ENCODE peak calls at places on chromosomes 5 and 9, in four cellular contexts. B is IMR-90, E is K562, X is fibroblast of lung. L is an unnamed sample. For H3K36me3, the result is how much of the 10 kb centered on the place peaks cover.

GRCh38 chr5:111649516-111649915 is 107.5 kb downstream of the NREP start:
- DNase-seq in B (no peak), X (no peak), E (no peak), L (no peak)

GRCh38 chr5:180795771-180796313 is 6.8 kb downstream of the MGAT1 start:
- DNase-seq in B (no peak), X (no peak), E (no peak), L (no peak)

GRCh38 chr5:65262094-65262493 is 219.6 kb downstream of the ADAMTS6 start:
- DNase-seq in B (no peak), E (peak), X (no peak), L (no peak)

GRCh38 chr9:135971892-135972291 is 10.7 kb upstream of the UBAC1 start:
- DNase-seq in B (no peak), X (no peak), E (peak), L (peak)

GRCh38 chr5:138596105-138596987 is 21.1 kb upstream of the HSPA9 start:
- DNase-seq in B (no peak), X (no peak), E (no peak), L (no peak)

GRCh38 chr5:56050566-56051292 is 56.0 kb upstream of the IL6ST start:
- DNase-seq in X (no peak), B (no peak), E (no peak), L (no peak)

GRCh38 chr5:10352404-10353240 is 873 bp upstream of the MARCHF6 start:
- DNase-seq in X (peak), B (peak), E (peak), L (no peak)

GRCh38 chr9:97388721-97389238 is 23.1 kb upstream of the TDRD7 start:
- DNase-seq in B (no peak), E (no peak), X (no peak), L (peak)

GRCh38 chr5:169944115-169944514 is 36.2 kb downstream of the INSYN2B start:
- DNase-seq in E (no peak), B (no peak), X (no peak), L (no peak)

GRCh38 chr5:166004006-166004405 is 2287.4 kb upstream of the WWC1 start:
- DNase-seq in E (no peak), B (no peak), X (no peak), L (no peak)

GRCh38 chr9:125409637-125410521 is 148.3 kb downstream of the GAPVD1 start:
- DNase-seq in X (no peak), B (peak), E (peak), L (no peak)

GRCh38 chr5:64462391-64462790 is 43.4 kb upstream of the RGS7BP start:
- DNase-seq in X (no peak), E (no peak), B (no peak), L (no peak)

GRCh38 chr9:89464991-89465390 is 32.9 kb downstream of the SEMA4D start:
- DNase-seq in B (no peak), X (no peak), E (no peak), L (no peak)

GRCh38 chr5:79990205-79990597 is 861 bp downstream of the MTX3 start:
- DNase-seq in X (peak), B (peak), E (no peak), L (no peak)

GRCh38 chr9:38008168-38009034 is 60.6 kb downstream of the SHB start:
- DNase-seq in X (peak), E (peak), B (peak), L (peak)

GRCh38 chr5:93394301-93394700 is 186.7 kb downstream of the NR2F1-AS1 start:
- DNase-seq in E (no peak), B (no peak), X (no peak), L (no peak)

GRCh38 chr5:151719228-151719861 is 32.6 kb upstream of the SPARC start:
- DNase-seq in B (peak), X (peak), E (no peak), L (no peak)

GRCh38 chr5:132832612-132833011 is 2.2 kb upstream of the SHROOM1 start:
- DNase-seq in X (no peak), B (no peak), E (no peak), L (no peak)

GRCh38 chr5:107831612-107832395 is 161.1 kb upstream of the EFNA5 start:
- DNase-seq in E (no peak), B (peak), X (peak), L (no peak)

GRCh38 chr5:38719916-38720315 is 125.9 kb upstream of the OSMR start:
- DNase-seq in E (no peak), X (peak), B (peak), L (no peak)

GRCh38 chr5:169343761-169344160 is 42.8 kb upstream of the SLIT3 start:
- DNase-seq in B (no peak), E (no peak), X (no peak), L (no peak)

GRCh38 chr9:116000748-116001329 is 152.8 kb upstream of the PAPPA start:
- DNase-seq in B (no peak), X (no peak), E (peak), L (no peak)

GRCh38 chr9:104843644-104844226 is 79.8 kb downstream of the NIPSNAP3B start:
- DNase-seq in E (no peak), B (no peak), X (no peak), L (no peak)

GRCh38 chr5:13771011-13771571 is 173.4 kb downstream of the DNAH5 start:
- DNase-seq in X (no peak), B (peak), E (no peak), L (no peak)

GRCh38 chr5:167049771-167050567 is 1241.5 kb upstream of the WWC1 start:
- DNase-seq in E (no peak), B (no peak), X (no peak), L (no peak)

GRCh38 chr5:97044057-97044456 is 98.4 kb downstream of the LIX1 start:
- DNase-seq in X (peak), B (peak), E (peak), L (peak)

GRCh38 chr5:24714757-24715156 is 70.0 kb upstream of the CDH10 start:
- DNase-seq in E (no peak), X (no peak), B (no peak), L (no peak)

GRCh38 chr9:137783521-137783920 is 94.1 kb upstream of the CACNA1B start:
- DNase-seq in X (no peak), B (no peak), E (no peak), L (peak)

GRCh38 chr5:171703116-171703515 is 82.5 kb upstream of the SMIM23 start:
- DNase-seq in E (no peak), X (no peak), B (no peak), L (no peak)

GRCh38 chr9:88567870-88568269 is 32.9 kb downstream of the NXNL2 start:
- DNase-seq in B (no peak), X (no peak), E (no peak), L (no peak)

GRCh38 chr9:20382460-20383071 is 239.7 kb downstream of the MLLT3 start:
- DNase-seq in E (no peak), B (peak), X (peak), L (no peak)

GRCh38 chr5:170070556-170071412 is 34.9 kb upstream of the FOXI1 start:
- DNase-seq in B (peak), E (peak), X (peak), L (peak)

GRCh38 chr5:66757834-66758396 is 161.7 kb downstream of the MAST4 start:
- DNase-seq in X (no peak), E (no peak), B (no peak), L (no peak)

GRCh38 chr9:69093471-69094103 is 58.0 kb downstream of the FXN start:
- DNase-seq in B (no peak), E (no peak), X (no peak), L (no peak)

GRCh38 chr5:56273376-56274005 is 40.4 kb upstream of the ANKRD55 start:
- DNase-seq in B (no peak), X (no peak), E (no peak), L (no peak)

DNA sequence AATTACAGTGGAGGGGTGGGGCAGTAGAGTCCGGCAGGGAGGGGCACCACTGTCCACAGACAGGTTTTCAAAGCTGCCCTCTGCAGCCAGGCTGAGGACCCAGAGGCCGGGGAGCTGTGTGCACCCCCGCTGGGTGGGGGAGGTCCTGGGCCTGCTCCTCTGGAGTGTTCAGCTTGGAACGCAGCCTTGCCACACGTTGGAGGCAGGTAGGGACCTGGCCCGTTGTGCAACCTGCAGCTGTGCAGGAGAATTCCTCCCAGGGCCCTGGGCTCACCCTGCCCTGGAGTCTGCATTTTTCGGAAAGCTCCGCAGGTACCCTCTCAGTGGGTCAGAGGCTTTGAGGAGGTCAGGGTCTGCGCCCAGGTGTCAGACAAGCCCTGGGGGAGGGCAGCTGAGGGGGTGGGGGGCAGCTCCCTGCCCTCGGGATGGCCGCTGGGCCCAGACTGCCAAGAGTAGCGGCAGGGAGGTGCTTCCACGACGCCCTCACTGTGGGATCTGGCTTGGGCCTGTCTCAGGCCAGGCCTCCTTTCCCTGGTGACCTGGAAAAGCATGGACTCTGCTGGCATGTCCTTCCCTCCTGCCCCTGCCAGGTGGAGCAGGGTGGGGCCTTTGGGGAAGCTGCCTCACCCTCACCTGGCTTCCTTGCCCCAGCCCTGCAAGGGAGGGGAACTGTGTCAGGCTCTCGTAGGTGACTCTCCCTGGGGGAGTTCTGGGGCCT is 29.5 kb downstream of the RXRA start:
- DNase-seq in E (no peak), X (no peak), B (no peak), L (no peak)
- H3K9ac ChIP-seq in E (peak), X (no peak), B (no peak), L (no peak)

GRCh38 chr9:133103987-133104505 is 17.0 kb downstream of the RALGDS start:
- DNase-seq in X (no peak), E (no peak), B (no peak), L (peak)
- H3K36me3 ChIP-seq in X (under half), E (half or more), B (half or more), L (half or more)

DNA sequence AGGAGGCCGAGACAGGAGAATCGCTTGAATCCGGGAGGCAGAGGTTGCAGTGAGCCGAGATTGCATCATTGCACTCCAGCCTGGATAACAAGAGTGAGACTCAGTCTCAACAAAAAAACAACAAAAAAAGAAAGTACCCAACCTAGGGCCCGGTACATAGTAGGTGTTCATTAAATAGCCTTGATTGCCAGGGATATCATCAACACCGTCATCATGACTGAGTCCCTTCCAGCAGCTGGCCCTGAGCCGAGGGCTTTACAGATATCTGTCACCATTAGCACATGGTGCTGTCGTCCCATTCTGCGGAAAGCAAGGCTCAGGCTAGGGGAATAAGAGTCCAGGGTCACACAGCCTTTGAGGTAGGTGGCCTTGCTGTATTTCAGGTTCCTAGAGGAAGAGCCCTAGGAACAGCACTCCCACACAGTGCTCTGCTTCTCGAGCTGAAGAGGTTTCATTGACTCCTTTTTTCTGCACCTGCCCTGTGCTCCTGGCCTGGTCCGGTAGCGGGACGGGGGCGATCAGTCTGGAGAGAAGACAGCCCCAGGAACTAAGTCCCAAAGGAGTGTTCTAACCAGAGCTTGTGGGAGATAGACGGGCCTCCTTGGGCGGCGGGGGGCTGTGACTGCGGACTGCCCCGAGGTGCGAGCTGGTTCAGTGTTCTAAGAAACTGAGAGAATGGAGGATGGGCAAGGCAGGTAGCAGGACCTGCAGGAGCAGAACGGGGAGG is 48.2 kb downstream of the CXXC5 start:
- DNase-seq in B (no peak), E (peak), X (peak), L (no peak)
- H3K4me3 ChIP-seq in B (no peak), E (peak), X (no peak), L (peak)

GRCh38 chr5:141366016-141366896 is 2.3 kb downstream of the PCDHGA5 start:
- DNase-seq in E (no peak), B (no peak), X (no peak), L (no peak)

GRCh38 chr5:141359790-141360426 is at the start of gene PCDHGB2:
- DNase-seq in X (peak), E (peak), B (peak), L (no peak)

GRCh38 chr5:141360685-141361084 is 891 bp downstream of the PCDHGB2 start:
- DNase-seq in X (no peak), B (no peak), E (no peak), L (no peak)

GRCh38 chr5:141363952-141364660 is at the start of gene PCDHGA5:
- DNase-seq in B (peak), X (peak), E (no peak), L (no peak)

GRCh38 chr5:141362719-141363118 is 1.2 kb upstream of the PCDHGA5 start:
- DNase-seq in E (no peak), X (no peak), B (no peak), L (no peak)
- H3K9ac ChIP-seq in E (no peak), X (no peak), B (no peak), L (no peak)

GRCh38 chr9:101387871-101388506 is 3.2 kb upstream of the BAAT start:
- DNase-seq in B (peak), X (peak), E (no peak), L (no peak)
- H3K36me3 ChIP-seq in B (under half), X (under half), E (half or more), L (under half)

DNA sequence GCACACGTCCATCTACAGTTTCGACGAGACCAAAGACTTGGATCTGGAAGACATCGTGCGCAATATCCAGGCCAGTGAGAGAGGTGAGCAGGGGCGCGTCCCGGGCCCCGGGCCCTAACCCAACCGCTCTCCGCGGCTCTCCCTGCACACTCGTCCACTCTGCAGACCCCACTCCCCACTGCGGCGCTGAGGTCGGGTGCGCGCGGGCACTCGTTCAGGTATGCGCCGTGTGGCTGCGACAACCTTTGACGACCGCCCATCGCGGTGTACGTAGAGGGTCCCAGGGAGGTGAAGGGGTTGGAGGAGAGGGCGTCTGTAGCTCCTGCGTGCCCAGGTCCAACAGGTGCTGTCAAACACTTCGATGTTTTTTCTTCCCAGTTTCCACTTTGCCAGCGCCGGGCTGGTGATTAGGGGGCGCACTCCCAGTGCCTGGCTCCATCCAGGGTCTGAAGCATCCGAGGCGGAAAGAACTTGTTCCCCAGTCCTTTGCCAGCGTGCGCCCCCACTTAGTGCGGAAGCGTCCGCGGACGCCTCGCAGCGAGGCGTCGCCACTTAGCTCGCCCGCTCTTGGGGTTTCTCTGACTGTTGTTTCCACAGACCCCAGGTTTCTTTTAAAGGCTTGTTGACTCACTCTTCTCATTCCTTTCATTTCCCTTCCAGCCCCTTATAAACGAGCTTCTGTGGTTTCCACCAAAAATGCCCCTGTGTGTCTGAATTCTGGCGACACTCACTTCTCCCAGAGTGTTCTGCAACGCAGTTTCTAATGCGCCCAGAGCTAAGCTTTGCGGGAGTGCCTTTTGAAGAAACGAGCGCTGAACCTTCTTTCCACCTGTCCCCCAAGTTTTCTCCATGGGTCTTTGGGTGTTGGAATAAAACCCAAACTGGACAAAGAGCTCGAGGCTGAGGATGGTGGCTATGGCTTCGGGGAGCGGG is 1.6 kb downstream of the NPR3 start:
- DNase-seq in X (peak), E (no peak), B (peak), L (peak)
- H3K4me3 ChIP-seq in X (peak), E (no peak), B (peak), L (peak)

DNA sequence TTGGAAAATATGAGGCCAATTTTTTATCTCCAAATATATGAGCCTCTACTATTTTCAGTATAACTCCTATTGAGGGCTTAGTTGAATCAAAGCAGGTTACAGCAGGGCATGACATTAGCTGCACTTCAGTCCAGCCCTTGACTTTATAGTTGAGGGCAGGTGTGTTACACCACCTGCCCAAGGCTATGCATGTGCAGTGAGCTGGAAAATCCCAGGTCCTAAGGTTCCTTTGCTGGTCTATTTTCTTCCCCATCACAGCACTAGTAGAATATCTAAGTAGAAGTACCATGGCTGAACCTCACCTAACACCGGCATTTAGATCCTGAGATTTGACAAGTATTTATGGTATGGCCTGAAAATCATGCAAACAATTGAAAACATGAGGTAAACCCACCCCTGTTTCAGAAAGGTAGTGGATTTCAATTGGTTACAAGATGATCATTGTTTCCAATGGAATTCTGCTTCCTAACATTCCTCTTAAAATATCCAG is 201.1 kb downstream of the SEMA5A start:
- DNase-seq in E (no peak), B (no peak), X (no peak), L (no peak)
- H3K9ac ChIP-seq in E (no peak), B (no peak), X (no peak), L (no peak)

GRCh38 chr5:134813827-134814226 is 31.9 kb upstream of the C5orf24 start:
- DNase-seq in E (no peak), X (no peak), B (no peak), L (no peak)
- H3K36me3 ChIP-seq in E (half or more), X (under half), B (under half), L (under half)

L was measured in kidney.